ENCODE peak calls at places on chromosome 10, in ten cellular contexts. F, M, A, H, G, O, J, K, C and T are unnamed samples.
A peak's percentile ranks its signal among the peaks of the same experiment; 100 is the strongest.

GRCh38 chr10:99742701-99743100 is 10.7 kb downstream of the CUTC start:
- DNase-seq in K (no peak), M (no peak), J (peak; percentile 19), C (no peak), A (no peak), O (no peak), H (no peak), F (peak; percentile 44), G (no peak), T (no peak)

GRCh38 chr10:33460461-33461294 is 126.2 kb upstream of the NRP1 start:
- DNase-seq in O (no peak), F (peak; percentile 54), G (no peak), H (peak; percentile 78), A (no peak), C (no peak), M (no peak), K (no peak), J (peak; percentile 34), T (no peak)

GRCh38 chr10:26879744-26880143 is 19.0 kb upstream of the ABI1 start:
- DNase-seq in K (peak; percentile 85), A (no peak), J (no peak), F (no peak), M (no peak), O (no peak), C (no peak), H (no peak), G (no peak), T (no peak)

GRCh38 chr10:78552261-78552811 is 516.4 kb upstream of the ZMIZ1 start:
- DNase-seq in A (no peak), M (no peak), O (no peak), H (peak; percentile 95), J (peak; percentile 18), F (peak; percentile 91), K (no peak), C (no peak), G (no peak), T (no peak)

GRCh38 chr10:67794909-67795460 is 43.0 kb downstream of the DNAJC12 start:
- DNase-seq in G (no peak), O (no peak), C (no peak), M (no peak), F (no peak), J (no peak), K (no peak), A (no peak), H (no peak), T (no peak)

GRCh38 chr10:74056081-74056818 is 58.3 kb downstream of the VCL start:
- DNase-seq in J (no peak), C (peak; percentile 70), F (peak; percentile 87), M (peak; percentile 51), H (no peak), K (peak; percentile 53), A (no peak), O (no peak), G (no peak), T (no peak)

GRCh38 chr10:3217853-3218252 is 45.3 kb upstream of the PITRM1 start:
- DNase-seq in G (no peak), F (no peak), K (no peak), M (no peak), J (no peak), O (no peak), C (no peak), H (no peak), A (no peak), T (no peak)

GRCh38 chr10:71078454-71079145 is 133.8 kb upstream of the UNC5B start:
- DNase-seq in O (no peak), G (no peak), J (no peak), C (no peak), K (no peak), F (no peak), M (no peak), H (peak; percentile 54), A (no peak), T (no peak)

GRCh38 chr10:69089638-69090599 is 2.0 kb downstream of the SRGN start:
- DNase-seq in M (no peak), J (no peak), O (no peak), A (peak; percentile 11), F (peak; percentile 82), K (no peak), H (no peak), G (peak; percentile 48), C (no peak), T (no peak)

GRCh38 chr10:72292223-72292691 is 18.5 kb downstream of the DDIT4 start:
- DNase-seq in H (no peak), K (peak; percentile 90), A (no peak), C (no peak), O (no peak), J (no peak), F (no peak), G (no peak), M (no peak), T (no peak)

GRCh38 chr10:14184841-14185500 is 145.8 kb downstream of the FRMD4A start:
- DNase-seq in F (peak; percentile 66), K (no peak), J (no peak), H (no peak), A (peak; percentile 29), M (peak; percentile 30), G (peak; percentile 65), C (no peak), O (peak; percentile 53), T (no peak)

GRCh38 chr10:24716295-24716694 is 7.4 kb downstream of the ARHGAP21 start:
- DNase-seq in K (peak; percentile 6), O (no peak), F (no peak), A (no peak), C (no peak), J (no peak), M (no peak), G (no peak), H (no peak), T (no peak)

GRCh38 chr10:14487511-14487909 is 156.8 kb upstream of the FRMD4A start:
- DNase-seq in M (no peak), A (no peak), O (no peak), G (no peak), H (no peak), J (no peak), C (no peak), F (peak; percentile 51), K (no peak), T (no peak)

GRCh38 chr10:27448926-27449325 is 55.2 kb upstream of the RAB18 start:
- DNase-seq in A (no peak), G (no peak), O (no peak), J (peak; percentile 5), C (no peak), M (peak; percentile 23), H (no peak), F (peak; percentile 28), K (no peak), T (no peak)

GRCh38 chr10:3926675-3927525 is 141.9 kb upstream of the KLF6 start:
- DNase-seq in K (no peak), M (no peak), A (no peak), G (no peak), O (no peak), C (no peak), H (no peak), F (peak; percentile 69), J (no peak), T (no peak)

GRCh38 chr10:44464503-44464902 is 79.6 kb upstream of the CXCL12 start:
- DNase-seq in F (no peak), H (no peak), G (no peak), K (no peak), O (no peak), C (no peak), A (no peak), M (no peak), J (no peak), T (no peak)

GRCh38 chr10:124632064-124632531 is 112.1 kb downstream of the FAM53B start:
- DNase-seq in K (no peak), O (peak; percentile 63), H (no peak), F (peak; percentile 96), G (no peak), C (no peak), A (no peak), J (no peak), M (no peak), T (no peak)

GRCh38 chr10:26215923-26216576 is 524 bp upstream of the GAD2 start:
- DNase-seq in F (no peak), C (no peak), G (no peak), H (no peak), O (no peak), A (no peak), J (no peak), K (peak; percentile 13), M (no peak), T (no peak)

GRCh38 chr10:132107211-132107946 is 41.6 kb downstream of the JAKMIP3 start:
- DNase-seq in G (no peak), A (no peak), K (no peak), F (no peak), O (no peak), H (peak; percentile 41), J (no peak), M (no peak), C (no peak), T (no peak)

GRCh38 chr10:61635946-61636345 is 26.8 kb upstream of the CABCOCO1 start:
- DNase-seq in M (no peak), O (no peak), H (no peak), A (no peak), J (no peak), K (no peak), G (no peak), C (no peak), F (peak; percentile 13), T (no peak)

GRCh38 chr10:73338801-73339368 is 19.8 kb downstream of the CFAP70 start:
- DNase-seq in M (no peak), G (no peak), K (no peak), H (no peak), F (no peak), A (no peak), C (no peak), O (no peak), J (no peak), T (no peak)

GRCh38 chr10:132377326-132377725 is 19.7 kb upstream of the PWWP2B start:
- DNase-seq in C (no peak), A (no peak), K (no peak), H (peak; percentile 5), J (no peak), G (no peak), F (no peak), O (no peak), M (no peak), T (no peak)

GRCh38 chr10:92567952-92568600 is 5.8 kb downstream of the IDE start:
- DNase-seq in C (no peak), F (peak; percentile 83), G (no peak), M (no peak), K (no peak), J (no peak), A (no peak), O (no peak), H (no peak), T (no peak)

GRCh38 chr10:32207544-32207943 is 139.4 kb downstream of the EPC1 start:
- DNase-seq in F (peak; percentile 66), M (no peak), J (no peak), C (peak; percentile 55), O (peak; percentile 68), A (peak; percentile 32), G (no peak), K (peak; percentile 80), H (no peak), T (no peak)

GRCh38 chr10:24952146-24952700 is at the start of gene PRTFDC1:
- DNase-seq in A (peak; percentile 28), K (peak; percentile 58), O (peak; percentile 78), H (peak; percentile 74), J (no peak), M (no peak), G (no peak), F (peak; percentile 33), C (peak; percentile 57), T (no peak)

GRCh38 chr10:69874464-69874863 is 72.8 kb downstream of the COL13A1 start:
- DNase-seq in J (no peak), F (peak; percentile 79), O (no peak), K (no peak), H (no peak), C (peak; percentile 25), A (no peak), G (no peak), M (no peak), T (no peak)

GRCh38 chr10:30820282-30820991 is 190.9 kb upstream of the LYZL2 start:
- DNase-seq in O (no peak), H (peak; percentile 41), K (no peak), C (no peak), F (peak; percentile 79), A (no peak), J (peak; percentile 70), M (peak; percentile 51), G (no peak), T (no peak)

GRCh38 chr10:3886191-3886590 is 101.2 kb upstream of the KLF6 start:
- DNase-seq in H (peak; percentile 87), A (no peak), G (no peak), O (no peak), J (no peak), M (no peak), C (no peak), F (peak; percentile 87), K (peak; percentile 54), T (no peak)